ENCODE peak calls at places on chromosomes 1 and 21, in seven cellular contexts. One of them, this sample, is unnamed.
A peak's percentile ranks its signal among the peaks of the same experiment; 100 is the strongest.

GRCh38 chr1:119132179-119132578 is 8.3 kb downstream of the WARS2 start:
- DNase-seq in neuronal stem cell: no peak
- DNase-seq in amygdala: no peak
- DNase-seq in hepatic stellate cell: no peak
- DNase-seq in stimulated activated CD8-positive, alpha-beta memory T cell treated with anti-CD3 and anti-CD28 coated beads, Interleukin-7, amount 100 ng/mL, for 1 hour: no peak
- DNase-seq in left lung: no peak
- DNase-seq in NCI-H2081: no peak
- DNase-seq in this sample: no peak

GRCh38 chr1:201309420-201309819 is 26.1 kb downstream of the PKP1 start:
- DNase-seq in neuronal stem cell: peak; percentile 57
- DNase-seq in amygdala: no peak
- DNase-seq in hepatic stellate cell: peak; percentile 74
- DNase-seq in stimulated activated CD8-positive, alpha-beta memory T cell treated with anti-CD3 and anti-CD28 coated beads, Interleukin-7, amount 100 ng/mL, for 1 hour: no peak
- DNase-seq in left lung: peak; percentile 64
- DNase-seq in NCI-H2081: peak; percentile 84
- DNase-seq in this sample: peak; percentile 67

GRCh38 chr1:237124856-237125462 is 83.0 kb downstream of the RYR2 start:
- DNase-seq in neuronal stem cell: no peak
- DNase-seq in amygdala: no peak
- DNase-seq in hepatic stellate cell: no peak
- DNase-seq in stimulated activated CD8-positive, alpha-beta memory T cell treated with anti-CD3 and anti-CD28 coated beads, Interleukin-7, amount 100 ng/mL, for 1 hour: no peak
- DNase-seq in left lung: no peak
- DNase-seq in NCI-H2081: no peak
- DNase-seq in this sample: no peak

GRCh38 chr1:113036639-113037321 is 36.2 kb upstream of the LRIG2 start:
- DNase-seq in neuronal stem cell: no peak
- DNase-seq in amygdala: no peak
- DNase-seq in hepatic stellate cell: no peak
- DNase-seq in stimulated activated CD8-positive, alpha-beta memory T cell treated with anti-CD3 and anti-CD28 coated beads, Interleukin-7, amount 100 ng/mL, for 1 hour: no peak
- DNase-seq in left lung: no peak
- DNase-seq in NCI-H2081: no peak
- DNase-seq in this sample: no peak

GRCh38 chr1:208107415-208107814 is 136.8 kb downstream of the PLXNA2 start:
- DNase-seq in neuronal stem cell: no peak
- DNase-seq in amygdala: no peak
- DNase-seq in hepatic stellate cell: no peak
- DNase-seq in stimulated activated CD8-positive, alpha-beta memory T cell treated with anti-CD3 and anti-CD28 coated beads, Interleukin-7, amount 100 ng/mL, for 1 hour: no peak
- DNase-seq in left lung: no peak
- DNase-seq in NCI-H2081: no peak
- DNase-seq in this sample: no peak

GRCh38 chr21:40120944-40121575 is 253.8 kb downstream of the PCP4 start:
- DNase-seq in neuronal stem cell: peak; percentile 9
- DNase-seq in amygdala: no peak
- DNase-seq in hepatic stellate cell: no peak
- DNase-seq in stimulated activated CD8-positive, alpha-beta memory T cell treated with anti-CD3 and anti-CD28 coated beads, Interleukin-7, amount 100 ng/mL, for 1 hour: no peak
- DNase-seq in left lung: no peak
- DNase-seq in NCI-H2081: peak; percentile 48
- DNase-seq in this sample: peak; percentile 4

GRCh38 chr1:101683561-101683960 is 313.2 kb downstream of the OLFM3 start:
- DNase-seq in neuronal stem cell: no peak
- DNase-seq in amygdala: no peak
- DNase-seq in hepatic stellate cell: no peak
- DNase-seq in stimulated activated CD8-positive, alpha-beta memory T cell treated with anti-CD3 and anti-CD28 coated beads, Interleukin-7, amount 100 ng/mL, for 1 hour: no peak
- DNase-seq in left lung: no peak
- DNase-seq in NCI-H2081: no peak
- DNase-seq in this sample: no peak

GRCh38 chr21:31566061-31566460 is 93.4 kb upstream of the SOD1 start:
- DNase-seq in neuronal stem cell: no peak
- DNase-seq in amygdala: no peak
- DNase-seq in hepatic stellate cell: no peak
- DNase-seq in stimulated activated CD8-positive, alpha-beta memory T cell treated with anti-CD3 and anti-CD28 coated beads, Interleukin-7, amount 100 ng/mL, for 1 hour: no peak
- DNase-seq in left lung: no peak
- DNase-seq in NCI-H2081: no peak
- DNase-seq in this sample: no peak

GRCh38 chr1:27787895-27788294 is 14.9 kb downstream of the STX12 start:
- DNase-seq in neuronal stem cell: no peak
- DNase-seq in amygdala: no peak
- DNase-seq in hepatic stellate cell: no peak
- DNase-seq in stimulated activated CD8-positive, alpha-beta memory T cell treated with anti-CD3 and anti-CD28 coated beads, Interleukin-7, amount 100 ng/mL, for 1 hour: no peak
- DNase-seq in left lung: no peak
- DNase-seq in NCI-H2081: no peak
- DNase-seq in this sample: peak; percentile 89

GRCh38 chr1:178536844-178537371 is 24.0 kb downstream of the TEX35 start:
- DNase-seq in neuronal stem cell: no peak
- DNase-seq in amygdala: no peak
- DNase-seq in hepatic stellate cell: peak; percentile 94
- DNase-seq in stimulated activated CD8-positive, alpha-beta memory T cell treated with anti-CD3 and anti-CD28 coated beads, Interleukin-7, amount 100 ng/mL, for 1 hour: no peak
- DNase-seq in left lung: no peak
- DNase-seq in NCI-H2081: no peak
- DNase-seq in this sample: peak; percentile 98

GRCh38 chr1:221915764-221916163 is 173.9 kb upstream of the DUSP10 start:
- DNase-seq in neuronal stem cell: no peak
- DNase-seq in amygdala: no peak
- DNase-seq in hepatic stellate cell: no peak
- DNase-seq in stimulated activated CD8-positive, alpha-beta memory T cell treated with anti-CD3 and anti-CD28 coated beads, Interleukin-7, amount 100 ng/mL, for 1 hour: no peak
- DNase-seq in left lung: no peak
- DNase-seq in NCI-H2081: no peak
- DNase-seq in this sample: no peak

GRCh38 chr1:44757420-44757819 is 17.8 kb downstream of the KIF2C start:
- DNase-seq in neuronal stem cell: no peak
- DNase-seq in amygdala: no peak
- DNase-seq in hepatic stellate cell: no peak
- DNase-seq in stimulated activated CD8-positive, alpha-beta memory T cell treated with anti-CD3 and anti-CD28 coated beads, Interleukin-7, amount 100 ng/mL, for 1 hour: no peak
- DNase-seq in left lung: no peak
- DNase-seq in NCI-H2081: no peak
- DNase-seq in this sample: no peak

GRCh38 chr21:35606578-35606977 is 453.7 kb downstream of the SETD4 start:
- DNase-seq in neuronal stem cell: no peak
- DNase-seq in amygdala: no peak
- DNase-seq in hepatic stellate cell: no peak
- DNase-seq in stimulated activated CD8-positive, alpha-beta memory T cell treated with anti-CD3 and anti-CD28 coated beads, Interleukin-7, amount 100 ng/mL, for 1 hour: no peak
- DNase-seq in left lung: no peak
- DNase-seq in NCI-H2081: no peak
- DNase-seq in this sample: no peak

GRCh38 chr1:80427886-80428285 is 1372.8 kb upstream of the ADGRL2 start:
- DNase-seq in neuronal stem cell: no peak
- DNase-seq in amygdala: no peak
- DNase-seq in hepatic stellate cell: no peak
- DNase-seq in stimulated activated CD8-positive, alpha-beta memory T cell treated with anti-CD3 and anti-CD28 coated beads, Interleukin-7, amount 100 ng/mL, for 1 hour: no peak
- DNase-seq in left lung: no peak
- DNase-seq in NCI-H2081: no peak
- DNase-seq in this sample: no peak

GRCh38 chr1:192489748-192490147 is 85.8 kb upstream of the RGS1 start:
- DNase-seq in neuronal stem cell: no peak
- DNase-seq in amygdala: no peak
- DNase-seq in hepatic stellate cell: peak; percentile 72
- DNase-seq in stimulated activated CD8-positive, alpha-beta memory T cell treated with anti-CD3 and anti-CD28 coated beads, Interleukin-7, amount 100 ng/mL, for 1 hour: no peak
- DNase-seq in left lung: peak; percentile 54
- DNase-seq in NCI-H2081: peak; percentile 78
- DNase-seq in this sample: peak; percentile 13

GRCh38 chr1:180494370-180494769 is 8.0 kb downstream of the ACBD6 start:
- DNase-seq in neuronal stem cell: no peak
- DNase-seq in amygdala: no peak
- DNase-seq in hepatic stellate cell: no peak
- DNase-seq in stimulated activated CD8-positive, alpha-beta memory T cell treated with anti-CD3 and anti-CD28 coated beads, Interleukin-7, amount 100 ng/mL, for 1 hour: no peak
- DNase-seq in left lung: no peak
- DNase-seq in NCI-H2081: no peak
- DNase-seq in this sample: no peak

GRCh38 chr1:7538849-7539771 is 232.0 kb upstream of the VAMP3 start:
- DNase-seq in neuronal stem cell: no peak
- DNase-seq in amygdala: no peak
- DNase-seq in hepatic stellate cell: no peak
- DNase-seq in stimulated activated CD8-positive, alpha-beta memory T cell treated with anti-CD3 and anti-CD28 coated beads, Interleukin-7, amount 100 ng/mL, for 1 hour: no peak
- DNase-seq in left lung: no peak
- DNase-seq in NCI-H2081: no peak
- DNase-seq in this sample: no peak

GRCh38 chr1:118253310-118253903 is 68.4 kb upstream of the SPAG17 start:
- DNase-seq in neuronal stem cell: no peak
- DNase-seq in amygdala: no peak
- DNase-seq in hepatic stellate cell: no peak
- DNase-seq in stimulated activated CD8-positive, alpha-beta memory T cell treated with anti-CD3 and anti-CD28 coated beads, Interleukin-7, amount 100 ng/mL, for 1 hour: no peak
- DNase-seq in left lung: no peak
- DNase-seq in NCI-H2081: no peak
- DNase-seq in this sample: no peak

GRCh38 chr1:108897865-108898720 is 21.3 kb downstream of the GPSM2 start:
- DNase-seq in neuronal stem cell: peak; percentile 26
- DNase-seq in amygdala: no peak
- DNase-seq in hepatic stellate cell: no peak
- DNase-seq in stimulated activated CD8-positive, alpha-beta memory T cell treated with anti-CD3 and anti-CD28 coated beads, Interleukin-7, amount 100 ng/mL, for 1 hour: no peak
- DNase-seq in left lung: no peak
- DNase-seq in NCI-H2081: no peak
- DNase-seq in this sample: peak; percentile 67

GRCh38 chr1:180170569-180170968 is 15.9 kb downstream of the QSOX1 start:
- DNase-seq in neuronal stem cell: no peak
- DNase-seq in amygdala: no peak
- DNase-seq in hepatic stellate cell: no peak
- DNase-seq in stimulated activated CD8-positive, alpha-beta memory T cell treated with anti-CD3 and anti-CD28 coated beads, Interleukin-7, amount 100 ng/mL, for 1 hour: no peak
- DNase-seq in left lung: no peak
- DNase-seq in NCI-H2081: no peak
- DNase-seq in this sample: no peak

GRCh38 chr1:201493757-201494617 is 12.9 kb downstream of the CSRP1 start:
- DNase-seq in neuronal stem cell: no peak
- DNase-seq in amygdala: no peak
- DNase-seq in hepatic stellate cell: no peak
- DNase-seq in stimulated activated CD8-positive, alpha-beta memory T cell treated with anti-CD3 and anti-CD28 coated beads, Interleukin-7, amount 100 ng/mL, for 1 hour: no peak
- DNase-seq in left lung: no peak
- DNase-seq in NCI-H2081: no peak
- DNase-seq in this sample: peak; percentile 89